ENCODE peak calls at places on chromosome 13, in five cellular contexts. J is left lung, R is brain microvascular endothelial cell, C is cardiac muscle cell, K is fibroblast of villous mesenchyme. W is an unnamed sample.

GRCh38 chr13:84446972-84447700 is 564.9 kb upstream of the SLITRK1 start:
- DNase-seq in K (peak), R (peak), J (no peak), C (peak), W (no peak)

GRCh38 chr13:44172411-44172810 is 201.2 kb upstream of the SERP2 start:
- DNase-seq in C (no peak), R (no peak), K (no peak), J (no peak), W (no peak)

GRCh38 chr13:73060251-73061160 is 1.7 kb downstream of the KLF5 start:
- DNase-seq in R (peak), C (no peak), J (peak), K (peak), W (no peak)

GRCh38 chr13:105518086-105518485 is 1017.4 kb downstream of the EFNB2 start:
- DNase-seq in R (peak), K (no peak), C (no peak), J (no peak), W (no peak)

GRCh38 chr13:105070452-105070851 is 1465.0 kb downstream of the EFNB2 start:
- DNase-seq in C (no peak), J (no peak), K (no peak), R (no peak), W (no peak)

GRCh38 chr13:100694722-100695644 is 20.4 kb upstream of the TMTC4 start:
- DNase-seq in R (peak), K (peak), J (peak), C (peak), W (peak)

GRCh38 chr13:102589291-102589822 is 7.4 kb upstream of the TPP2 start:
- DNase-seq in C (no peak), R (no peak), J (no peak), K (no peak), W (no peak)

GRCh38 chr13:49517461-49517860 is 21.7 kb downstream of the PHF11 start:
- DNase-seq in K (peak), R (no peak), C (peak), J (no peak), W (no peak)

GRCh38 chr13:101211261-101211660 is 205.0 kb downstream of the NALCN start:
- DNase-seq in C (no peak), R (no peak), K (peak), J (no peak), W (no peak)

GRCh38 chr13:56510836-56511235 is 629.9 kb upstream of the PRR20A start:
- DNase-seq in K (no peak), R (no peak), C (no peak), J (no peak), W (no peak)

DNA sequence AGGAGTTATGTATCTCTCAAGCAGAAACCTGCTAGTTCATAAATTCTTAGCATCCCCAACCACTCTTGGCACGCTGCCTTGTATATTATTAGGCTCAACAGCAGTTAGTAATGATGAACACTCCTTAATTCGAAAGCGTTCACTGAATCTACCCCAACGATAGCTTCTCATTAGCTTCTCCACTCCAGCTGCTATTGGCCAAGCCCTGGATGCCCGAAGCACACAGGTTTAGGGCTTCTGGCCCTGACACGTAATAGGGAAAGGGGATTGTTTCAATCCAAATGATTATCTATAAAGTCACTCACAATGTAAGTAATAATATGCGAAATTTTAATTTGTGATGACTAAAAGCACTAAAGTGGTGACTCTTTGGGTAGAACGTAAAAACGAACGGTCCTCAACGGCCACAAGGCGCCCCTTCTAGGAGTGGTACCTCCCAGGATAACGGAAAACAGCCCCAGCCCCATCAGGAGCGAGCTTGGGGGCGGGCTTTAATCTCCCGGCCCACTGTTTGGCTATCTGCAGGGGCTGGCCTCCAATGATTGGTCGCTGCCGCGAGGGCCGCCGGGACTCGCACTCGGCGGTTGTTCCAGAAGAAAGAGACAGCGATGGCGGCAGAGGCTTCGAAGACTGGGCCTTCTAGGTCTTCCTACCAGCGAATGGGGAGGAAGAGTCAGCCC is at the start of gene RNF17:
- DNase-seq in C (no peak), R (no peak), K (peak), J (no peak), W (no peak)
- H3K4me3 ChIP-seq in C (no peak), R (peak), K (peak), J (no peak), W (no peak)

GRCh38 chr13:67224148-67224846 is 5.8 kb downstream of the PCDH9 start:
- DNase-seq in J (peak), K (peak), R (peak), C (peak), W (peak)

GRCh38 chr13:67225252-67226159 is 4.6 kb downstream of the PCDH9 start:
- DNase-seq in R (no peak), J (no peak), K (no peak), C (no peak), W (no peak)

GRCh38 chr13:67221630-67222226 is 8.4 kb downstream of the PCDH9 start:
- DNase-seq in R (no peak), K (no peak), C (no peak), J (no peak), W (no peak)

GRCh38 chr13:67223024-67223423 is 7.1 kb downstream of the PCDH9 start:
- DNase-seq in R (no peak), C (no peak), J (no peak), K (peak), W (no peak)

DNA sequence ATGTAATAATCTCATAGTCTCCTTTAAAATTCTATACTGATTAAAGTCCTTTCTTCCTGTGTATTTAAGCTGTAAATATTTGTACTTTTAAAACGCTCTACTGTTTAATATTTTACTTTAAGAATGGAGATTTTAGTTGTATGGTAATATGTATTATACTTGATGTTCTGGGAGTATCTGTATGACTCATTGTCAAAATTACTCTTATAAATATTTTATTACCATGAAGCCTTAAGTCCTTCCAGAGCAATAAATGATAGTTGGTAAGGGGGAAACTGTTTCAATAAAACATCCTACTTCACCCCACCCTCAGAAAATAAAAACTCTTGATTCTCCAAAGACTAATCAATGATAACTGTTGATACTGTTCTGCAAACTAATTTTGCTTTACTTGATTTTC is 6.4 kb downstream of the PCDH9 start:
- DNase-seq in R (no peak), K (no peak), J (no peak), C (no peak), W (no peak)
- H3K4me3 ChIP-seq in R (peak), K (no peak), J (no peak), C (no peak), W (no peak)

DNA sequence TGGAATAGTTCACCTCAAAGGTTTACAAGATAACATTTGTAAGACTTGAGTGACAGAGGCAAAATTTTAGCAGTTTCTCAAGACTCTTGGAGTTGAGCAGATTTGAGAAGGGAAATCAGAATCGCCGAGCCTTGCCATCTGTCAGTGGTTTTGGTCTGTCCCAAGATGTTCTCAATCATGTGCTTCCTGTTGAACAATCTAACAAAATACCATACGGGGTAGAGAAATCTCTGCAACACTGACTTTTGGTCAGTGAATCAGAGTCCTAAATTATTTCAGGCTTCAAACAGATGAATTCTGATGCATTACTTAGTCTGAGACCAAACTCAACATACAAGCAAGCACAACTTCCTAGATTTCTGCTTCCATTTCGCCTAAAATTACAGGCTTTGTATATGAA is 3.8 kb downstream of the KCTD12 start:
- DNase-seq in C (no peak), J (no peak), R (peak), K (peak), W (no peak)
- H3K4me3 ChIP-seq in C (peak), J (peak), R (peak), K (peak), W (peak)

DNA sequence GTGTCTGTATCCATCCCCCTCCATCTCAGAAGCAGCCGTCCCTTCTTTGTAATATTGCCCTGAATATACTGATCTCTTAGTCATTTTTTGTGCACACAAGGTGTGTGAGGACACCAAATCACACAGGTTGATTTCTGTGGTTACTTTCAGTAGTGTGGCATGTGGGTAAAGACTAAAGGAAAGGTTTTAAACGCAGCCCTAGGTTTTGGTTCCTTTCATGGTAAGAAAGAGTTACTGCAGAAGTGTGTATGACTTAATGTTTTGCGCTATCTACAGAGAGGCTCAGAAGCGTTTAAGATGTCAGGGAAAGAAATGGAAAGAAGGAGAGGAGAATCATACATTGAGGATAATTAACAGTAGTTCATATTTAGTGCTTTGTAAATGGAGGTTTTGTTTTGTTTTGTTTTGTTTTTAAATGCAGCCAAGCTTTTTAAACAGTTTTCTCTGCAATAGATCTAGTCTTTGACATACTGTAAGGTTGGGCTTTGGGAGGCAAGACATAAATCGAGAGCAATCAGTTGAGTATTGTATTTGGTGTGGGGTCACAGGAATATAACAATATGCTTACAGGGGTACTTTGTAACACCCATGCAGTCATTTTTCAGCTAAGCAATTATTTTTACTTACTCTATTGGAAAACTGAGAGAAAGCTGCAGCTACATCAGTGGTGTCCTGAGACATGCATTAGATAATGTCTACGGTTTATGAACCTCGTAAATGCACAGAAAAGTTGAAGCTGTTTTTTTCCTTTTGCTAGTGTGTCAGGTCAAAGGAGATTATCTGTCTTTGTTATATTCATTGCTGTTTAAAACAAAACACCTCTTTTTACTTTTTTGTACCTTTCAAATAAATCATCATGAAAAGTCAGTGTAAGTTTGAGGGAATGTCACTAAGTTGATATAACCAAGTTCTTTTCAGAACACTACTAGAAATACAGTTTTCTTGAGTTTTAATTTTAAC is 1.9 kb downstream of the NBEA start:
- DNase-seq in K (no peak), R (no peak), J (no peak), C (no peak), W (no peak)
- H3K4me3 ChIP-seq in K (no peak), R (no peak), J (peak), C (peak), W (peak)

DNA sequence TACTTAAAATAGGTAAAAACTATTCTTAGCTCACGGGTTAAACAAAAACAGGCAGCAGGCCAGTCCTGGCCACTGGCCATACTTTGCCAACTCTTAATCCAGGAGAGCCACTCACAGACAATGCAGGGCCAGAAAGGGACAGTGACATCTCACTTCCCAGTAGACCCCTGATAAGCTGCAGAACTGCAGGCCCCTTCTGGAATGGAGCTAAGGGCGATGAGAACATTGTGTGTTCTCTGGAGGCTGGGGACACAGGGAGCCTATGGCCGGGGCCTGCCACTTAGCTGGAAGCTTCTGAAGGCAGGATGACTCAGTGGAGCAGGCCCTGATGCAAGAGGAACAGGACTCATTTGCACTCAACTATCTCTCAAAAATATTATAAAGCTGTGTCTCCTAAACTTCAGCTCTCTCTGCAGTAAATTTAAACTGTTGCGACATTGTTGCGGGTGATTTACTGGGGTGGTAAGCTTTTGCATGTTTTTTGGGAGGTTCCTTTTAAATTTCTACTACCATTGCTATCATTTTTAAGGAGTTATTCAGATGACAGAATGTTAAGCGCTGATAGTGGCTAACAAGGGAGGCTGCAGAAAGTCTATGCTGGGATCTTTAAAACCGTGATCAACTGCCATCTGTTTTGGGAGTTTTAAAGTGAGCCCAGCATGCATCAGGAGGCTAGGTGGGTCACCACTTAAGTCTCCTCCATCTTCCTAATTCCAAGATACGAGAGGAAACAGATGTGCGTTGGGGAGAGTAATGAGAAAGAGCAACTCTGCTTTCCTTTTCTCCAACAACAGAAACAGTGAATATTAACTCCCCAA is 33.2 kb upstream of the KATNAL1 start:
- DNase-seq in C (peak), J (no peak), R (peak), K (peak), W (no peak)
- H3K4me3 ChIP-seq in C (no peak), J (no peak), R (no peak), K (peak), W (no peak)

W was measured in pancreas.